ENCODE peak calls at places on chromosomes 13 and 19, in seven cellular contexts. Y is CD8-positive, alpha-beta T cell; B is trophoblast cell; V is uterus; L is suprapubic skin; D is ovary; U is astrocyte. W is an unnamed sample. For H3K9me3 and H3K36me3, the result is how much of the 10 kb centered on the place peaks cover.

GRCh38 chr13:50082426-50083283 is 67.4 kb downstream of the KCNRG start:
- DNase-seq in Y (peak), B (peak), V (peak), L (peak), D (peak), U (peak), W (peak)

GRCh38 chr13:110616103-110617101 is 1.1 kb downstream of the NAXD start:
- DNase-seq in Y (peak), B (peak), V (no peak), L (no peak), D (peak), U (peak), W (no peak)

GRCh38 chr19:18417250-18418033 is 1.8 kb upstream of the SSBP4 start:
- DNase-seq in Y (no peak), B (peak), V (peak), L (peak), D (peak), U (peak), W (peak)

GRCh38 chr19:53311044-53311443 is 22.5 kb upstream of the ZNF845 start:
- DNase-seq in Y (no peak), B (no peak), V (no peak), L (no peak), D (no peak), U (no peak), W (no peak)

GRCh38 chr13:102580552-102581169 is 16.1 kb upstream of the TPP2 start:
- DNase-seq in Y (no peak), B (peak), V (no peak), L (no peak), D (no peak), U (peak), W (no peak)

GRCh38 chr13:25733061-25733491 is 318.7 kb downstream of the SHISA2 start:
- DNase-seq in Y (no peak), B (peak), V (no peak), L (no peak), D (no peak), U (peak), W (no peak)

GRCh38 chr13:41345921-41346589 is 35.0 kb downstream of the NAA16 start:
- DNase-seq in Y (no peak), B (no peak), V (no peak), L (no peak), D (no peak), U (peak), W (no peak)

GRCh38 chr19:10126213-10126639 is 6.5 kb upstream of the EIF3G start:
- DNase-seq in Y (no peak), B (no peak), V (no peak), L (no peak), D (no peak), U (no peak), W (no peak)

GRCh38 chr13:35485451-35485850 is 9.0 kb upstream of the MAB21L1 start:
- DNase-seq in Y (no peak), B (no peak), V (no peak), L (no peak), D (no peak), U (no peak), W (no peak)

GRCh38 chr13:99941911-99942310 is 29.7 kb downstream of the ZIC5 start:
- DNase-seq in Y (no peak), B (no peak), V (no peak), L (no peak), D (no peak), U (no peak), W (no peak)

GRCh38 chr19:13069415-13070369 is 33.0 kb downstream of the LYL1 start:
- DNase-seq in Y (no peak), B (no peak), V (no peak), L (no peak), D (no peak), U (no peak), W (no peak)

DNA sequence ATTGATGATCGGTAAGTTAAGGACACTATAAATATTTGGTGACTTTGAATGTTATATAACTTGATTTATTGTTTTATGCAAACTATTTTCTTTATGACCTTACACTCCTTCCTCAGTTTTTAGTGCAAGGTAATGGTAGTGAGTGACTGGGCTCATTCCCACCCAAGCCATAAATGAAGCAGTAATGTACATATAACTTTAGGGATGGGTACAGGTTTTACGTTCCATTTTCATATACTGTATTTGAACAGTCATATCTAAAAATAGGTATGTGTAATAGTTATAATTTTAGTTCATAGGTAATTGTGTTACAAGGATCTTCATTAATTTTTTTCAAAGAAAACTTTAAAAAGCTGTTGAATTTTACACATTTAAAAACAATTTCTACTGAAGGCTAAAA is 101.0 kb downstream of the PDS5B start:
- DNase-seq in Y (no peak), B (no peak), V (no peak), L (no peak), D (no peak), U (no peak), W (no peak)
- H3K27ac ChIP-seq in Y (no peak), B (no peak), V (no peak), L (no peak), D (no peak), U (no peak), W (no peak)

DNA sequence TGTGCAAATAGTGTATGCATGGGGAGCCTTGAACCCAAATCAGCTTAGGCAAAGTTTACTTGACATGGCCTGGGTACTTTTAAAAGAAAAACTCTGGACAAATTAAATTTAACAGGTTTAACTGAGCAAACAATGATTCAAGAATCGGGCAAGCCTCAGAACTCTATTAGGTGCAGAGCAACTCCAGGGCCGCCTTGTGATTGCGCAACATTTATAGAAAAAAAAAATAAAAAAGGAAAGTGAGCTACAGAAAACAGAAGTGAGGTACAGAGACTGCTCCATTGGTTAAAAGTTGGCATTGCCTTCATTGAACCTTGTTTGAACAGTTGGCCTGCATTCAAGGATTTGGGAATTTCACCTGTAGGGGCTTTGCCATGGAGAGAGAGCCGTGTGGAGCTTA is 421.0 kb upstream of the TSHZ3 start:
- DNase-seq in Y (no peak), B (no peak), V (no peak), L (no peak), D (no peak), U (no peak), W (no peak)
- H3K9me3 ChIP-seq in Y (under half), B (under half), V (under half), L (under half), D (under half), U (under half), W (under half)

GRCh38 chr19:52217576-52217975 is 27.7 kb downstream of the PPP2R1A start:
- DNase-seq in Y (no peak), B (no peak), V (no peak), L (no peak), D (no peak), U (no peak), W (no peak)

GRCh38 chr19:52224211-52224610 is 34.4 kb downstream of the PPP2R1A start:
- DNase-seq in Y (no peak), B (no peak), V (no peak), L (no peak), D (no peak), U (no peak), W (no peak)

GRCh38 chr19:52219611-52220010 is 29.8 kb downstream of the PPP2R1A start:
- DNase-seq in Y (no peak), B (no peak), V (no peak), L (no peak), D (no peak), U (no peak), W (no peak)

GRCh38 chr19:52221031-52221430 is 31.2 kb downstream of the PPP2R1A start:
- DNase-seq in Y (no peak), B (no peak), V (no peak), L (no peak), D (no peak), U (no peak), W (no peak)

DNA sequence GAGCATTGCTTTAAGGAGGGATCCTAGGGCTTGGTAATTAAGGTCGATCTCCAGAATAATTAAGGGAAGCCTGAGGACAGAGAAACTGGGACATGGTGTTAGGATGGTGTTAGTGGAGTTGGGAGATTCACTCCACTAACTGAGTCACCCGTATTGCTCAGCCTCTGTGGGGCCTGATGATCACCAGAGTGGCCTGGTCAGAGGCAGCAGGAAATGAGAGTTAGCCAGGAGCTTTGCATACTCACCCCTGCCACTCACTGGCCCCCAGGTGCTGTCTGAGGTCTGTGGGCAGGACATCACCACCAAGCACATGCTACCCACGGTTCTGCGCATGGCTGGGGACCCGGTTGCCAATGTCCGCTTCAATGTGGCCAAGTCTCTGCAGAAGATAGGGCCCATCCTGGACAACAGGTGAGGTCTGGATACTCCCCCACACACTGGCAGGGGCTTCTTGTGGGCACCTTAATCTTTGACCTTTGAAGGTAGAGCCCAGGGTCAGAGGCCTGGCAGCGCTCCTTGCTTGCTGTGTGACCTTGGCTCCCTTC is 32.1 kb downstream of the PPP2R1A start:
- DNase-seq in Y (no peak), B (no peak), V (no peak), L (no peak), D (no peak), U (no peak), W (no peak)
- H3K36me3 ChIP-seq in Y (half or more), B (half or more), V (under half), L (half or more), D (under half), U (half or more), W (half or more)

GRCh38 chr13:85492283-85492682 is 306.9 kb downstream of the SLITRK6 start:
- DNase-seq in Y (no peak), B (no peak), V (no peak), L (no peak), D (no peak), U (no peak), W (no peak)

GRCh38 chr13:85498774-85499173 is 300.4 kb downstream of the SLITRK6 start:
- DNase-seq in Y (no peak), B (peak), V (no peak), L (no peak), D (no peak), U (no peak), W (no peak)

GRCh38 chr13:85500716-85501256 is 298.4 kb downstream of the SLITRK6 start:
- DNase-seq in Y (no peak), B (peak), V (no peak), L (no peak), D (no peak), U (no peak), W (no peak)

GRCh38 chr13:85501616-85502015 is 297.6 kb downstream of the SLITRK6 start:
- DNase-seq in Y (no peak), B (peak), V (no peak), L (no peak), D (no peak), U (no peak), W (no peak)

DNA sequence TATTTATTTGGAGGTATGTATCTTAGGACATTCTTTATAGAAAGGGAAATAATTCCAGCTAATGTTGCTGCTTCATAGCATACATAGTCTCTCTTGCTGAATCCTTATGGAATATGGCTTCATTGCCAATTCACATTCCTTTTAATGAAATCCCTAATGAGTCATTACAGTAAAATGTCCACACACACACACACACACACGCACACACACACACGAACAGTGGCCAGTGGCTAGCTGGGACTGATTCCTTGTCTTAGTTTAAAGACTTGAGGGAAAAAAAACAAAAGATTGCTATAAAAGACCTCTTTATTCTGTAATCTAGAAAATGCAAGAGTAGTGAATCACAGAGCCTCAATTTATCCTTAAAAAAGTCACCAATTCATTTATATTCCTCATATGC is 301.6 kb downstream of the SLITRK6 start:
- DNase-seq in Y (no peak), B (peak), V (no peak), L (no peak), D (no peak), U (peak), W (no peak)
- H3K27ac ChIP-seq in Y (no peak), B (no peak), V (no peak), L (no peak), D (no peak), U (peak), W (no peak)

GRCh38 chr19:31271569-31271911 is 77.7 kb downstream of the TSHZ3 start:
- DNase-seq in Y (no peak), B (no peak), V (no peak), L (no peak), D (no peak), U (no peak), W (no peak)
- H3K9me3 ChIP-seq in Y (under half), B (under half), V (under half), L (under half), D (under half), U (under half), W (under half)

GRCh38 chr19:29609636-29610035 is 3.6 kb downstream of the POP4 start:
- DNase-seq in Y (no peak), B (no peak), V (no peak), L (no peak), D (no peak), U (no peak), W (no peak)
- H3K36me3 ChIP-seq in Y (under half), B (under half), V (under half), L (half or more), D (under half), U (under half), W (half or more)

GRCh38 chr13:73721571-73721970 is 412.6 kb downstream of the KLF12 start:
- DNase-seq in Y (no peak), B (no peak), V (no peak), L (no peak), D (no peak), U (no peak), W (no peak)
- H3K27ac ChIP-seq in Y (no peak), B (no peak), V (no peak), L (no peak), D (no peak), U (no peak), W (no peak)

GRCh38 chr19:27935669-27936068 is 1277.3 kb downstream of the UQCRFS1 start:
- DNase-seq in Y (no peak), B (no peak), V (no peak), L (no peak), D (no peak), U (no peak), W (no peak)
- H3K9me3 ChIP-seq in Y (under half), B (under half), V (under half), L (under half), D (under half), U (under half), W (under half)

DNA sequence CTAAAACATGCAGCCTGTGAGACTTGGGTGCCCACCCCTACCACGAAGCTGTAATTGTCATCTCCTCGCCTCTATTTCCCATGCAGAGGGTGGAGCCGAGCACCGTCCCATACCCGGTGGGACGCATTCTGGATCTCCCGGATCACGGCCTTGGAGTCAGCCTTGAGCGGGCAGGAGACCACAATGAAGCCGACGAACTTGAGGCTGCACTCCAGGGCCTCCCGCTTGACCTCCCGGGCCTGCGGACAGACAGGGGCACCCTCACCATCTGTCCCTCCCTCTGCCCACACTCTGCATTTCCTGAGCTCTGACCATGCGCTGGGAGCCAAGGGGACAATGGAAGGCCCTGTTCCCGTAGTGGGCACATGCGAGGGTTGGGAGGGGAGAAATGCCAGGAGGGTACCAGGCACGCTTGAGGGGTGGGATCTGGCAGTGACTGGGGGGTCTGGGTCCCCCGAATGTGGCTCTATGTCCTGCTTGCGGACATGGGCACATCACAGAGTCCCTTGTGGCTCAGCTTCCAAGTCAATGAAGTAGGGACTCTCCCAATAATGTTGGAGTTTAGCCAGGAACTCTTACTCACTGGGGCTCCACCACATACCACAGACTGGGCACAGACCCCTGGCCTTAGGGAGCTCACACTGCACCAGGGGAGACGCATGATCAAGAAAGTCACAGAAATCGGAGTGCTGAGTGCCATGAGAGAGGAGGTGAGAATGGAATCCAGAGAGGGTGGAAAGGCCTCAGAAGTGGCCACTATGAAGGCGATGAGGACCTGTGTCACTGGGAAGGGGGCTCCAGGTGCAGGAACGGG is 9.2 kb upstream of the GMIP start:
- DNase-seq in Y (no peak), B (no peak), V (no peak), L (peak), D (no peak), U (no peak), W (no peak)
- H3K36me3 ChIP-seq in Y (half or more), B (half or more), V (under half), L (half or more), D (under half), U (under half), W (half or more)

GRCh38 chr19:1275976-1276619 is 768 bp downstream of the FAM174C start:
- DNase-seq in Y (no peak), B (no peak), V (no peak), L (no peak), D (no peak), U (no peak), W (no peak)

GRCh38 chr19:1276620-1277007 is 1.3 kb downstream of the FAM174C start:
- DNase-seq in Y (no peak), B (no peak), V (no peak), L (no peak), D (peak), U (no peak), W (no peak)

GRCh38 chr19:1274852-1275259 is 474 bp upstream of the FAM174C start:
- DNase-seq in Y (no peak), B (no peak), V (no peak), L (peak), D (no peak), U (no peak), W (no peak)

GRCh38 chr19:1274081-1274851 is 1.1 kb upstream of the FAM174C start:
- DNase-seq in Y (no peak), B (peak), V (peak), L (no peak), D (peak), U (no peak), W (no peak)

GRCh38 chr19:1275260-1275975 is at the start of gene FAM174C:
- DNase-seq in Y (peak), B (peak), V (peak), L (peak), D (peak), U (peak), W (peak)
- H3K27ac ChIP-seq in Y (peak), B (peak), V (peak), L (peak), D (peak), U (peak), W (peak)